ENCODE peak calls at places on chromosomes 16 and 17, in four cellular contexts. S, A, L and M are unnamed samples.

GRCh38 chr17:39130205-39130604 is 21.2 kb downstream of the PLXDC1 start:
- DNase-seq in S (no peak), L (no peak), A (no peak), M (no peak)

GRCh38 chr16:2471016-2471652 is at the start of gene NTN3:
- DNase-seq in L (peak; percentile 73), S (peak; percentile 47), A (peak; percentile 91), M (peak; percentile 75)

GRCh38 chr17:50117202-50118040 is 12.5 kb downstream of the SAMD14 start:
- DNase-seq in S (peak; percentile 83), A (no peak), L (peak; percentile 83), M (peak; percentile 82)

GRCh38 chr16:52742608-52743007 is 195.7 kb upstream of the TOX3 start:
- DNase-seq in L (no peak), S (no peak), A (no peak), M (no peak)

GRCh38 chr17:48187867-48188608 is 80.5 kb downstream of the SNX11 start:
- DNase-seq in L (no peak), A (no peak), S (no peak), M (no peak)

GRCh38 chr17:57499648-57500049 is 243.3 kb downstream of the MSI2 start:
- DNase-seq in S (peak; percentile 21), A (peak; percentile 45), L (no peak), M (no peak)

GRCh38 chr17:78791840-78792709 is 10.0 kb upstream of the CYTH1 start:
- DNase-seq in L (no peak), A (peak; percentile 34), S (no peak), M (no peak)

GRCh38 chr16:81279375-81279774 is 35.4 kb upstream of the GAN start:
- DNase-seq in S (no peak), A (no peak), L (no peak), M (no peak)

GRCh38 chr16:78235168-78235800 is 135.8 kb downstream of the WWOX start:
- DNase-seq in L (peak; percentile 91), A (peak; percentile 71), S (peak; percentile 72), M (peak; percentile 86)

GRCh38 chr16:4203748-4204147 is 38.1 kb downstream of the SRL start:
- DNase-seq in L (no peak), A (no peak), S (peak; percentile 30), M (no peak)

GRCh38 chr16:23835390-23836077 is at the start of gene PRKCB:
- DNase-seq in A (peak; percentile 96), S (peak; percentile 91), L (peak; percentile 97), M (peak; percentile 93)

GRCh38 chr16:3085868-3086595 is 13.1 kb downstream of the ZSCAN10 start:
- DNase-seq in L (no peak), S (no peak), A (no peak), M (no peak)

GRCh38 chr17:80758793-80759673 is 214.4 kb downstream of the RPTOR start:
- DNase-seq in L (no peak), A (no peak), S (no peak), M (no peak)

GRCh38 chr17:81652901-81653771 is 3.2 kb downstream of the PDE6G start:
- DNase-seq in L (peak; percentile 77), S (no peak), A (peak; percentile 56), M (peak; percentile 58)

GRCh38 chr17:74632597-74632996 is 9.1 kb upstream of the CD300E start:
- DNase-seq in S (no peak), L (no peak), A (no peak), M (no peak)

GRCh38 chr16:1012722-1013592 is 31.4 kb downstream of the SOX8 start:
- DNase-seq in S (no peak), A (no peak), L (no peak), M (no peak)

GRCh38 chr17:68029512-68030215 is 5.9 kb upstream of the KPNA2 start:
- DNase-seq in A (no peak), S (peak; percentile 72), L (no peak), M (no peak)

GRCh38 chr17:48578616-48579560 is 738 bp upstream of the HOXB4 start:
- DNase-seq in L (no peak), S (no peak), A (no peak), M (no peak)

GRCh38 chr16:81740163-81740562 is 38.9 kb upstream of the PLCG2 start:
- DNase-seq in S (no peak), L (peak; percentile 58), A (no peak), M (peak; percentile 46)

GRCh38 chr17:70535986-70536385 is 366.7 kb downstream of the KCNJ2 start:
- DNase-seq in S (no peak), A (no peak), L (no peak), M (no peak)

GRCh38 chr16:68275611-68276191 is 11.4 kb downstream of the SLC7A6 start:
- DNase-seq in L (no peak), A (no peak), S (no peak), M (no peak)

GRCh38 chr17:2386400-2387085 is 14.3 kb downstream of the MNT start:
- DNase-seq in A (peak; percentile 10), L (no peak), S (no peak), M (no peak)

GRCh38 chr17:4980644-4981216 is 6.7 kb downstream of the CAMTA2 start:
- DNase-seq in L (peak; percentile 73), A (peak; percentile 84), S (peak; percentile 65), M (peak; percentile 31)

GRCh38 chr16:58018803-58019202 is 6.8 kb upstream of the MMP15 start:
- DNase-seq in S (no peak), A (peak; percentile 13), L (peak; percentile 69), M (peak; percentile 68)

GRCh38 chr17:73187203-73187769 is 5.6 kb upstream of the COG1 start:
- DNase-seq in S (no peak), L (no peak), A (no peak), M (no peak)

GRCh38 chr17:73188011-73188410 is 4.8 kb upstream of the COG1 start:
- DNase-seq in A (no peak), L (no peak), S (no peak), M (no peak)

GRCh38 chr17:73186283-73186682 is 6.6 kb upstream of the COG1 start:
- DNase-seq in A (no peak), S (no peak), L (no peak), M (no peak)

GRCh38 chr17:73182616-73183310 is 10.1 kb upstream of the COG1 start:
- DNase-seq in S (no peak), L (no peak), A (peak; percentile 62), M (no peak)

DNA sequence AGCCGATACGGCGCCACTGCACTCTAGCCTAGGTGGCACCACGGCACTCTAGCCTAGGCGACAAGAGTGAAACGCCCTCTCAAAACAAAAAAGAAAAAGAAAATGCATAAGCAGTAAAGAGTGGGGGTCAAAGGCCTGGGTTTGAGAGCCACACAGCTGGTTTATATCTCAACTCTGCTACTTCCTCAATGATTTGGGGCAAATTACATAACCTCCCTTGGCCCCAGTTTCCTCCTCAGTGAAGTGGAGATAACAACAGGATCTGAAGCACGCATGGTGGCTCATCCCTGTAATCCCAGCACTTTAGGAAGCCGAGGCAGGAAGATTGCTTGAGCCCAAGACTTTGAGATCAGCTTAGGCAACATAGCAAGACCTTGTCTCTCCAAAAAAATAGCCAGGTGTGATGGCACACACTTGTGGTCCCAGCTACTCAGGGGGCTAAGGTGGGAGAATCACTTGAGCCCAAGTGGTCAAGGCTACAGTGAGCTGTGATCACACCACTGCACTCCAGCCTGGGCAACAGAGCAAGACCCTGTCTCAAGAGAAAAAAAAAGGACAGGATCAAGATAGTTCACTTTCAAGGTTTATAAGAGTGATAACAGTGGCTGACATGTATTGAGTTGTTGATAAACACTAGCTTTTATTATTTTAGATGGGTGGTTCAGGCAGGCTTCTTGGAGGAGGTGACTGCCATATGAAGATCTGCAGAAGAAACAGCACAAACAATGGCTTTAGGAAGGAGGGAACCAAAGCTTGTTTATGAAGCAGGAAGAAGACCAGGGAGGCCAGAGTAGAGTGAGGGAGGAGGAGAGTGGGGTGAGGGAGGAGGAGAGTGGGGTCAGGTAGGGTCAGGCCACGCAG is 8.5 kb upstream of the COG1 start:
- DNase-seq in L (no peak), A (no peak), S (no peak), M (no peak)
- TF ChIP-seq TEAD4 in L (no peak), A (no peak), S (no peak), M (no peak)

DNA sequence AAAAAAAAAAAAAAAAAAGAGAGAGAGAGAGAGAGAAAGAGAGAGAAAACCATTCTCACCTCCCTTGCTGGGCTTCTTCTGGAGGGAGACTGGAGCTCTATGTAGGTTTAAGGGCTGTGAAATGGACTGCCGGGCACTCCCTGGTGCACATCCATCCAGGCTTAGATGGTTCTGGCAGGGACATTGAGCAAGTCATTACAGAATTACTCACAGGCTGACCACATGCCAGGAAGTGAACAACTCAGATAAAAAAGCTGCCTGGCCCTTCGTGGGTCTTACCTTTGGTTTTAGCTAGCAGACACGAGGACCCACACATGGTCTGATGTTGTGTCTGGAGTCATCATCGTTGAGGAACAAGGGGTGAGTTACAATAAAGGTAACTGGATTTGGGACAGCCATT is 847.4 kb upstream of the EEF2KMT start:
- DNase-seq in A (peak; percentile 35), L (no peak), S (no peak), M (no peak)
- TF ChIP-seq TEAD4 in A (no peak), L (no peak), S (no peak), M (no peak)

GRCh38 chr16:73196670-73197069 is 148.7 kb upstream of the ZFHX3 start:
- DNase-seq in A (peak; percentile 42), L (peak; percentile 74), S (peak; percentile 59), M (peak; percentile 73)
- TF ChIP-seq TEAD4 in A (no peak), L (peak; percentile 66), S (no peak), M (no peak)

GRCh38 chr16:30065943-30066881 is 652 bp downstream of the ALDOA start:
- DNase-seq in A (peak; percentile 31), L (no peak), S (peak; percentile 79), M (peak; percentile 40)
- TF ChIP-seq TEAD4 in A (no peak), L (no peak), S (no peak), M (no peak)

GRCh38 chr17:3828852-3829232 is 17.2 kb downstream of the NCBP3 start:
- DNase-seq in S (no peak), L (no peak), A (no peak), M (no peak)

GRCh38 chr17:3828151-3828851 is 17.7 kb downstream of the NCBP3 start:
- DNase-seq in L (no peak), A (no peak), S (no peak), M (no peak)

GRCh38 chr17:3826191-3826590 is 19.9 kb downstream of the NCBP3 start:
- DNase-seq in S (no peak), L (no peak), A (no peak), M (no peak)

GRCh38 chr17:3827124-3827773 is 18.8 kb downstream of the NCBP3 start:
- DNase-seq in S (peak; percentile 67), A (peak; percentile 61), L (peak; percentile 80), M (peak; percentile 79)
- TF ChIP-seq TEAD4 in S (no peak), A (no peak), L (no peak), M (no peak)

DNA sequence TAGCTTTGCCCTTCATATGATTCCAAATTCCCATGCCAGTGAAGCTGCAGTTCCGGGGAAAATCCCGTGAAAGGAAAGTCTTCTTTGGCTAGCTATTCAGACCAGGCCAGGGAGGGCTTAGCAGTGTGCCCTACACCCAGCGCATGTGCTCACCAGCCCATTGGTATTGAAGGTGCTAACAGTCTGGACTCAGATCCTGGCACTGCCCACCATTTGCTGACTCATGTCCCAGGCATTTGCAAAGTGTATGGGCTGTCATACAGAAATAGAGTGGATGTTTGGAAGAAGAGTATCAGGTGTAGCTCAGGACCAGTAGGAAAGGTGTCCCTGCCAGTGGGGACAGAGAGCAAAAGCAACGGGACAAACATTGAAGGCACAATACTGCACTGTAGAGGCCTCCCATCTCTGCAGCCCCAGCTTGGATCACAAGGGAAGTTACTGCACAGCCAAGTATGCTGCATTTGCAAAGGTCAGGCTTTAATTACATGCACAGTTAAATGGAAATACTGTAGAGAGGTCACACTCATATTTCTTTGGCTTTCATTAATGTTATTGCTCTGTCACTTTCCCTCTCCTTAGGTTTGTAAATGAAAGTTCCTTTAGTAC is 220.0 kb downstream of the IRX3 start:
- DNase-seq in L (no peak), A (no peak), S (no peak), M (no peak)
- TF ChIP-seq TEAD4 in L (no peak), A (no peak), S (no peak), M (no peak)